ENCODE peak calls at places on chromosomes 5 and 9, in nine cellular contexts. One of them, this sample, is unnamed.

GRCh38 chr9:17272510-17272909 is 137.7 kb downstream of the CNTLN start:
- DNase-seq in ecto neural progenitor cell: no peak
- DNase-seq in foreskin melanocyte: no peak
- DNase-seq in stimulated activated CD4-positive, alpha-beta T cell treated with anti-CD3 and anti-CD28 coated beads, TNF-alpha, amount 100 ng/mL, for 4 hours: no peak
- DNase-seq in body of pancreas: no peak
- DNase-seq in HS-27A: no peak
- DNase-seq in cardiac fibroblast: peak
- DNase-seq in cardiac muscle cell: no peak
- DNase-seq in fibroblast of lung: peak
- DNase-seq in this sample: no peak

GRCh38 chr5:57494104-57495098 is 11.8 kb upstream of the ACTBL2 start:
- DNase-seq in ecto neural progenitor cell: no peak
- DNase-seq in foreskin melanocyte: peak
- DNase-seq in stimulated activated CD4-positive, alpha-beta T cell treated with anti-CD3 and anti-CD28 coated beads, TNF-alpha, amount 100 ng/mL, for 4 hours: peak
- DNase-seq in body of pancreas: peak
- DNase-seq in HS-27A: peak
- DNase-seq in cardiac fibroblast: peak
- DNase-seq in cardiac muscle cell: peak
- DNase-seq in fibroblast of lung: peak
- DNase-seq in this sample: no peak

GRCh38 chr5:142531977-142532376 is 153.9 kb downstream of the FGF1 start:
- DNase-seq in ecto neural progenitor cell: no peak
- DNase-seq in foreskin melanocyte: no peak
- DNase-seq in stimulated activated CD4-positive, alpha-beta T cell treated with anti-CD3 and anti-CD28 coated beads, TNF-alpha, amount 100 ng/mL, for 4 hours: no peak
- DNase-seq in body of pancreas: no peak
- DNase-seq in HS-27A: no peak
- DNase-seq in cardiac fibroblast: peak
- DNase-seq in cardiac muscle cell: no peak
- DNase-seq in fibroblast of lung: no peak
- DNase-seq in this sample: no peak

GRCh38 chr5:124643306-124643705 is 103.1 kb downstream of the ZNF608 start:
- DNase-seq in ecto neural progenitor cell: no peak
- DNase-seq in foreskin melanocyte: no peak
- DNase-seq in stimulated activated CD4-positive, alpha-beta T cell treated with anti-CD3 and anti-CD28 coated beads, TNF-alpha, amount 100 ng/mL, for 4 hours: no peak
- DNase-seq in body of pancreas: no peak
- DNase-seq in HS-27A: no peak
- DNase-seq in cardiac fibroblast: no peak
- DNase-seq in cardiac muscle cell: no peak
- DNase-seq in fibroblast of lung: no peak
- DNase-seq in this sample: no peak

GRCh38 chr9:36903541-36904435 is 130.3 kb downstream of the PAX5 start:
- DNase-seq in ecto neural progenitor cell: peak
- DNase-seq in foreskin melanocyte: peak
- DNase-seq in stimulated activated CD4-positive, alpha-beta T cell treated with anti-CD3 and anti-CD28 coated beads, TNF-alpha, amount 100 ng/mL, for 4 hours: no peak
- DNase-seq in body of pancreas: peak
- DNase-seq in HS-27A: peak
- DNase-seq in cardiac fibroblast: peak
- DNase-seq in cardiac muscle cell: no peak
- DNase-seq in fibroblast of lung: peak
- DNase-seq in this sample: no peak

GRCh38 chr9:99826579-99826978 is 4.9 kb downstream of the NR4A3 start:
- DNase-seq in ecto neural progenitor cell: no peak
- DNase-seq in foreskin melanocyte: no peak
- DNase-seq in stimulated activated CD4-positive, alpha-beta T cell treated with anti-CD3 and anti-CD28 coated beads, TNF-alpha, amount 100 ng/mL, for 4 hours: no peak
- DNase-seq in body of pancreas: no peak
- DNase-seq in HS-27A: no peak
- DNase-seq in cardiac fibroblast: no peak
- DNase-seq in cardiac muscle cell: no peak
- DNase-seq in fibroblast of lung: no peak
- DNase-seq in this sample: no peak

GRCh38 chr5:68187268-68188055 is 28.1 kb upstream of the PIK3R1 start:
- DNase-seq in ecto neural progenitor cell: peak
- DNase-seq in foreskin melanocyte: no peak
- DNase-seq in stimulated activated CD4-positive, alpha-beta T cell treated with anti-CD3 and anti-CD28 coated beads, TNF-alpha, amount 100 ng/mL, for 4 hours: no peak
- DNase-seq in body of pancreas: no peak
- DNase-seq in HS-27A: no peak
- DNase-seq in cardiac fibroblast: peak
- DNase-seq in cardiac muscle cell: peak
- DNase-seq in fibroblast of lung: peak
- DNase-seq in this sample: no peak

GRCh38 chr9:2597483-2597882 is 24.1 kb upstream of the VLDLR start:
- DNase-seq in ecto neural progenitor cell: no peak
- DNase-seq in foreskin melanocyte: peak
- DNase-seq in stimulated activated CD4-positive, alpha-beta T cell treated with anti-CD3 and anti-CD28 coated beads, TNF-alpha, amount 100 ng/mL, for 4 hours: no peak
- DNase-seq in body of pancreas: no peak
- DNase-seq in HS-27A: no peak
- DNase-seq in cardiac fibroblast: peak
- DNase-seq in cardiac muscle cell: no peak
- DNase-seq in fibroblast of lung: peak
- DNase-seq in this sample: no peak

GRCh38 chr5:133806847-133807246 is 161.6 kb downstream of the C5orf15 start:
- DNase-seq in ecto neural progenitor cell: no peak
- DNase-seq in foreskin melanocyte: no peak
- DNase-seq in stimulated activated CD4-positive, alpha-beta T cell treated with anti-CD3 and anti-CD28 coated beads, TNF-alpha, amount 100 ng/mL, for 4 hours: no peak
- DNase-seq in body of pancreas: no peak
- DNase-seq in HS-27A: no peak
- DNase-seq in cardiac fibroblast: no peak
- DNase-seq in cardiac muscle cell: no peak
- DNase-seq in fibroblast of lung: no peak
- DNase-seq in this sample: no peak

GRCh38 chr5:4868140-4868735 is 271.9 kb upstream of the ADAMTS16 start:
- DNase-seq in ecto neural progenitor cell: peak
- DNase-seq in foreskin melanocyte: peak
- DNase-seq in stimulated activated CD4-positive, alpha-beta T cell treated with anti-CD3 and anti-CD28 coated beads, TNF-alpha, amount 100 ng/mL, for 4 hours: no peak
- DNase-seq in body of pancreas: peak
- DNase-seq in HS-27A: no peak
- DNase-seq in cardiac fibroblast: peak
- DNase-seq in cardiac muscle cell: peak
- DNase-seq in fibroblast of lung: no peak
- DNase-seq in this sample: no peak